ENCODE peak calls at places on chromosomes 7 and 10, in seven cellular contexts. U is LNCaP clone FGC, K is astrocyte of the cerebellum, R is fibroblast of lung, E is nephron progenitor cell, J is tibial artery, A is HL-60. M is an unnamed sample.

GRCh38 chr7:16223963-16224707 is 197.2 kb downstream of the CRPPA start:
- DNase-seq in U (no peak), K (no peak), R (no peak), E (no peak), J (no peak), A (no peak), M (no peak)

GRCh38 chr10:114631678-114632417 is 26.2 kb downstream of the ABLIM1 start:
- DNase-seq in K (no peak), R (no peak), E (peak), A (no peak), J (no peak), U (no peak), M (no peak)

GRCh38 chr7:139359366-139360209 is at the start of gene LUC7L2:
- DNase-seq in K (peak), R (peak), E (peak), J (peak), U (peak), A (peak), M (peak)

GRCh38 chr7:34620425-34620824 is 37.6 kb upstream of the NPSR1 start:
- DNase-seq in R (no peak), U (no peak), J (no peak), K (no peak), E (no peak), A (no peak), M (no peak)

GRCh38 chr7:17654940-17655339 is 285.4 kb downstream of the SNX13 start:
- DNase-seq in J (no peak), K (no peak), E (no peak), A (no peak), R (no peak), U (no peak), M (no peak)

GRCh38 chr7:604038-604883 is 84.6 kb upstream of the PDGFA start:
- DNase-seq in E (no peak), K (peak), J (peak), U (no peak), R (peak), A (peak), M (peak)

GRCh38 chr10:124299726-124300125 is 119.0 kb downstream of the OAT start:
- DNase-seq in K (no peak), A (no peak), J (peak), E (no peak), U (no peak), R (no peak), M (peak)

GRCh38 chr7:69430502-69431145 is 167.7 kb upstream of the AUTS2 start:
- DNase-seq in A (no peak), K (no peak), R (no peak), U (no peak), E (peak), J (no peak), M (no peak)

GRCh38 chr10:97726636-97727178 is 10.2 kb upstream of the ZFYVE27 start:
- DNase-seq in A (no peak), K (peak), E (peak), U (no peak), J (no peak), R (peak), M (no peak)

GRCh38 chr7:27914409-27914808 is 174.4 kb downstream of the TAX1BP1 start:
- DNase-seq in K (no peak), J (no peak), U (no peak), A (no peak), R (no peak), E (no peak), M (no peak)

GRCh38 chr7:2024227-2024918 is 208.4 kb downstream of the MAD1L1 start:
- DNase-seq in J (peak), R (no peak), E (no peak), K (no peak), A (peak), U (no peak), M (peak)

GRCh38 chr10:6401066-6401465 is 179.0 kb downstream of the PRKCQ start:
- DNase-seq in E (no peak), U (no peak), J (no peak), K (no peak), A (no peak), R (no peak), M (no peak)

GRCh38 chr10:78630944-78631838 is 437.6 kb upstream of the ZMIZ1 start:
- DNase-seq in K (no peak), U (no peak), J (no peak), R (peak), A (no peak), E (no peak), M (no peak)

GRCh38 chr7:129779602-129780256 is 168.2 kb downstream of the NRF1 start:
- DNase-seq in E (peak), A (no peak), K (no peak), U (peak), J (no peak), R (no peak), M (no peak)

GRCh38 chr10:72008096-72008933 is 44.1 kb downstream of the CHST3 start:
- DNase-seq in U (no peak), K (no peak), A (no peak), E (no peak), J (no peak), R (no peak), M (no peak)

GRCh38 chr7:96831446-96831845 is 121.8 kb upstream of the SEM1 start:
- DNase-seq in K (no peak), U (no peak), J (no peak), A (no peak), R (no peak), E (no peak), M (no peak)

GRCh38 chr10:48632166-48632565 is 27.3 kb upstream of the ARHGAP22 start:
- DNase-seq in U (no peak), A (no peak), E (no peak), K (no peak), J (no peak), R (no peak), M (no peak)

GRCh38 chr7:133536450-133536849 is 283.6 kb downstream of the EXOC4 start:
- DNase-seq in E (no peak), A (no peak), R (no peak), K (no peak), J (no peak), U (no peak), M (no peak)

GRCh38 chr7:81618400-81619014 is 151.3 kb downstream of the HGF start:
- DNase-seq in A (peak), J (no peak), E (no peak), U (no peak), R (peak), K (peak), M (no peak)

GRCh38 chr10:35639651-35640311 is 2.3 kb downstream of the FZD8 start:
- DNase-seq in U (no peak), J (peak), R (peak), K (no peak), A (no peak), E (peak), M (no peak)

GRCh38 chr10:122487231-122487765 is 25.9 kb downstream of the HTRA1 start:
- DNase-seq in R (peak), K (no peak), A (no peak), U (no peak), E (no peak), J (peak), M (peak)

DNA sequence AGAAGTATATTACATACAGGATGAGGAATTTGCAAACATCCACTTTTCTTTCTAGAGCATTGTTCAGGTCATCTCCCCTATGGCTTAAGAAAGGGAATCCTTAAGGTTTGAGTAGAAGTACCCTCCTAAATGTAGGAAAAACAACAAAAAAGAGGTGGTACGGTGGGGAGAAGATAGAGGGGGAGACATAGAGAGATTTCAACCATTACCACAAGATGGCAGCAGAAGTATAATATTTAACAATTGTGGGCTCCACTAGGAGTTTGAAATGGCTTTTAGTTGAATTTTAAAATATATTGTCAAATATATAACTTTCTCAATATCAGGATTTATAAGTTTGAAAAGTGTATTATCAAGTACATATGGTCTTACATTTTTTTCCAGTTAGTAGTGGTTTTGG is 72.7 kb upstream of the PRKG1 start:
- DNase-seq in R (peak), K (no peak), E (no peak), U (no peak), J (no peak), A (no peak), M (no peak)
- TF ChIP-seq CTCF in R (peak), K (peak), E (peak), U (peak), J (peak), A (peak), M (peak)

DNA sequence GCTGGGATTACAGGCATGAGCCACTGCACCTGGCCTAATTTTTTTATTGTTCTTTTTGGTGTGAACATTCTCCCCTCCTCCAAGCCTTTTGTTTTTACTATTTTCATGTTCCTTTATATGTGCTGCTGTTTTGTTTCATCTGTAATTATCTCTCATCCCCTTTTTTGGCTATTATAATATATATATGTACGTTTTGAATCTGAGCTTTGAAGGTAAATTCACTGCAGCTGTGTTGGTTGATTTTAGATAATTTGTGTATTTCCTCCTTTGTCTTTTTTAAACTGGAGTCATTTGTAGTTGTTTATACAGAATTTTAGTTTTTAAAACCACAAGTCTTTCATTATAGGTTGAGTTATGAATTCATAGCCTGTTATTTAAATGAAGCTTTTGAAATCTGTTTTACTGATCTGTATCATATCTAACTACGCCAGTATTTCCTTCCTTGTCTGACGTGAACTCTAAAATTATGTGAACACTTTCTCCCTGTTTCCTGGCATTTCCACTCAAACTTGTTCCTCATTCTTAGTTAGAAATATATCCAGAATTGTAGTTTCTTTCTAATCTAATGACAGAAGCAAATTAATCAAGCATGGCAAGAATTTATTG is 54.9 kb downstream of the PTEN start:
- DNase-seq in R (no peak), K (no peak), A (no peak), J (no peak), U (no peak), E (no peak), M (no peak)
- TF ChIP-seq CTCF in R (no peak), K (no peak), A (no peak), J (no peak), U (no peak), E (no peak), M (no peak)

DNA sequence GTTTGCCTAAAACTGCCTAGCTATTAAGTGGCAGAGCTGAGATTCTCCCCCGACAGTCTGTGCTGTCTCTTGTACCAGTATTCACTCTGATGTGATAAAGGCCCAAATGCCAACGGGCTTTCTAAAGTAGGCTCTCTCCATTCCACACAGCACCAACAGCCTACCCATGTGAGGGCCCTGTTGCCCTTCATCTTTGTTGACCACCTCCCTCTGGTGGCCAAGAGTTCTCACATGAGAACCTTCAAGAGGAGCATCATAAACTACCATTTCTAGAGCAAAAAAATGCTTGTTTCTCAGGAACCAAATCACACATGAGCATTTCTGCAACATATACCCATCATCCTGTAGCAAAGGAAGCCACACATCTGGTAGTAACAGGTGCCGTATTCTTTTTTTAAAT is 185.8 kb downstream of the GRM8 start:
- DNase-seq in K (no peak), E (no peak), A (no peak), R (no peak), J (no peak), U (no peak), M (no peak)
- TF ChIP-seq CTCF in K (no peak), E (peak), A (peak), R (no peak), J (no peak), U (peak), M (no peak)

GRCh38 chr10:83166344-83166743 is 973.0 kb upstream of the GHITM start:
- DNase-seq in K (no peak), U (no peak), J (no peak), E (peak), R (no peak), A (no peak), M (no peak)
- TF ChIP-seq CTCF in K (peak), U (no peak), J (no peak), E (peak), R (no peak), A (no peak), M (no peak)

M was measured in CD14-positive monocyte.